ENCODE peak calls at places on chromosome 7, in five cellular contexts. One of them, this sample, is unnamed.

GRCh38 chr7:43943702-43944187 is 17.5 kb downstream of the UBE2D4 start:
- DNase-seq in gastrocnemius medialis: no peak
- DNase-seq in NCI-H1092 treated with DMSO at 0.1 percent for 48 hours: no peak
- DNase-seq in GM12892: no peak
- DNase-seq in stimulated activated CD8-positive, alpha-beta memory T cell treated with anti-CD3 and anti-CD28 coated beads, Interleukin-12 subunit alpha, Interleukin-12 subunit beta, amount 100 ng/mL, for 4 hours: no peak
- DNase-seq in this sample: no peak

GRCh38 chr7:94394399-94395140 is at the start of gene COL1A2:
- DNase-seq in GM12892: no peak
- DNase-seq in stimulated activated CD8-positive, alpha-beta memory T cell treated with anti-CD3 and anti-CD28 coated beads, Interleukin-12 subunit alpha, Interleukin-12 subunit beta, amount 100 ng/mL, for 4 hours: no peak
- DNase-seq in NCI-H1092 treated with DMSO at 0.1 percent for 48 hours: no peak
- DNase-seq in gastrocnemius medialis: peak
- DNase-seq in this sample: peak

GRCh38 chr7:424301-424935 is 95.2 kb downstream of the PDGFA start:
- DNase-seq in gastrocnemius medialis: no peak
- DNase-seq in stimulated activated CD8-positive, alpha-beta memory T cell treated with anti-CD3 and anti-CD28 coated beads, Interleukin-12 subunit alpha, Interleukin-12 subunit beta, amount 100 ng/mL, for 4 hours: no peak
- DNase-seq in GM12892: no peak
- DNase-seq in NCI-H1092 treated with DMSO at 0.1 percent for 48 hours: no peak
- DNase-seq in this sample: no peak

GRCh38 chr7:73363225-73364005 is 35.5 kb downstream of the FKBP6 start:
- DNase-seq in GM12892: no peak
- DNase-seq in stimulated activated CD8-positive, alpha-beta memory T cell treated with anti-CD3 and anti-CD28 coated beads, Interleukin-12 subunit alpha, Interleukin-12 subunit beta, amount 100 ng/mL, for 4 hours: no peak
- DNase-seq in gastrocnemius medialis: no peak
- DNase-seq in NCI-H1092 treated with DMSO at 0.1 percent for 48 hours: no peak
- DNase-seq in this sample: no peak

GRCh38 chr7:100632951-100633717 is 8.2 kb downstream of the TFR2 start:
- DNase-seq in stimulated activated CD8-positive, alpha-beta memory T cell treated with anti-CD3 and anti-CD28 coated beads, Interleukin-12 subunit alpha, Interleukin-12 subunit beta, amount 100 ng/mL, for 4 hours: peak
- DNase-seq in GM12892: no peak
- DNase-seq in gastrocnemius medialis: no peak
- DNase-seq in NCI-H1092 treated with DMSO at 0.1 percent for 48 hours: peak
- DNase-seq in this sample: peak

GRCh38 chr7:121061826-121062582 is 73.5 kb downstream of the CPED1 start:
- DNase-seq in stimulated activated CD8-positive, alpha-beta memory T cell treated with anti-CD3 and anti-CD28 coated beads, Interleukin-12 subunit alpha, Interleukin-12 subunit beta, amount 100 ng/mL, for 4 hours: no peak
- DNase-seq in GM12892: no peak
- DNase-seq in gastrocnemius medialis: no peak
- DNase-seq in NCI-H1092 treated with DMSO at 0.1 percent for 48 hours: no peak
- DNase-seq in this sample: no peak

GRCh38 chr7:150927954-150928340 is 50.2 kb downstream of the KCNH2 start:
- DNase-seq in stimulated activated CD8-positive, alpha-beta memory T cell treated with anti-CD3 and anti-CD28 coated beads, Interleukin-12 subunit alpha, Interleukin-12 subunit beta, amount 100 ng/mL, for 4 hours: no peak
- DNase-seq in NCI-H1092 treated with DMSO at 0.1 percent for 48 hours: no peak
- DNase-seq in gastrocnemius medialis: no peak
- DNase-seq in GM12892: no peak
- DNase-seq in this sample: no peak

GRCh38 chr7:47369736-47370135 is 212.2 kb downstream of the TNS3 start:
- DNase-seq in GM12892: no peak
- DNase-seq in stimulated activated CD8-positive, alpha-beta memory T cell treated with anti-CD3 and anti-CD28 coated beads, Interleukin-12 subunit alpha, Interleukin-12 subunit beta, amount 100 ng/mL, for 4 hours: no peak
- DNase-seq in gastrocnemius medialis: no peak
- DNase-seq in NCI-H1092 treated with DMSO at 0.1 percent for 48 hours: no peak
- DNase-seq in this sample: no peak

GRCh38 chr7:151756076-151756731 is 120.7 kb downstream of the PRKAG2 start:
- DNase-seq in gastrocnemius medialis: no peak
- DNase-seq in GM12892: no peak
- DNase-seq in NCI-H1092 treated with DMSO at 0.1 percent for 48 hours: no peak
- DNase-seq in stimulated activated CD8-positive, alpha-beta memory T cell treated with anti-CD3 and anti-CD28 coated beads, Interleukin-12 subunit alpha, Interleukin-12 subunit beta, amount 100 ng/mL, for 4 hours: peak
- DNase-seq in this sample: peak

GRCh38 chr7:101172854-101173751 is 7.0 kb downstream of the NAT16 start:
- DNase-seq in gastrocnemius medialis: no peak
- DNase-seq in stimulated activated CD8-positive, alpha-beta memory T cell treated with anti-CD3 and anti-CD28 coated beads, Interleukin-12 subunit alpha, Interleukin-12 subunit beta, amount 100 ng/mL, for 4 hours: no peak
- DNase-seq in NCI-H1092 treated with DMSO at 0.1 percent for 48 hours: peak
- DNase-seq in GM12892: no peak
- DNase-seq in this sample: peak

GRCh38 chr7:74006451-74007259 is 21.3 kb upstream of the ELN start:
- DNase-seq in stimulated activated CD8-positive, alpha-beta memory T cell treated with anti-CD3 and anti-CD28 coated beads, Interleukin-12 subunit alpha, Interleukin-12 subunit beta, amount 100 ng/mL, for 4 hours: no peak
- DNase-seq in GM12892: no peak
- DNase-seq in gastrocnemius medialis: no peak
- DNase-seq in NCI-H1092 treated with DMSO at 0.1 percent for 48 hours: peak
- DNase-seq in this sample: no peak

GRCh38 chr7:99368750-99369389 is 5.7 kb upstream of the ARPC1B start:
- DNase-seq in GM12892: no peak
- DNase-seq in NCI-H1092 treated with DMSO at 0.1 percent for 48 hours: no peak
- DNase-seq in stimulated activated CD8-positive, alpha-beta memory T cell treated with anti-CD3 and anti-CD28 coated beads, Interleukin-12 subunit alpha, Interleukin-12 subunit beta, amount 100 ng/mL, for 4 hours: no peak
- DNase-seq in gastrocnemius medialis: no peak
- DNase-seq in this sample: no peak

GRCh38 chr7:11021468-11021867 is 47.8 kb downstream of the PHF14 start:
- DNase-seq in gastrocnemius medialis: no peak
- DNase-seq in NCI-H1092 treated with DMSO at 0.1 percent for 48 hours: no peak
- DNase-seq in stimulated activated CD8-positive, alpha-beta memory T cell treated with anti-CD3 and anti-CD28 coated beads, Interleukin-12 subunit alpha, Interleukin-12 subunit beta, amount 100 ng/mL, for 4 hours: no peak
- DNase-seq in GM12892: no peak
- DNase-seq in this sample: no peak

This sample was measured in transverse colon.